ENCODE peak calls at places on chromosomes 4 and X, in ten cellular contexts. V is endothelial cell of umbilical vein, Q is breast epithelium, T is tibial nerve, D is suprapubic skin, C is A549, H is transverse colon, Y is testis, I is upper lobe of left lung, R is Peyer's patch. E is an unnamed sample.
A peak's percentile ranks its signal among the peaks of the same experiment; 100 is the strongest.

GRCh38 chr4:40206421-40206820 is 9.6 kb downstream of the RHOH start:
- DNase-seq in V (peak; percentile 10), Q (no peak), T (no peak), D (no peak), C (no peak), H (no peak), Y (no peak), I (no peak), R (no peak), E (no peak)

GRCh38 chr4:105426187-105426897 is 47.5 kb downstream of the PPA2 start:
- DNase-seq in V (no peak), Q (no peak), T (no peak), D (no peak), C (no peak), H (no peak), Y (no peak), I (no peak), R (no peak), E (no peak)

GRCh38 chr4:108400309-108400708 is 220.1 kb upstream of the RPL34 start:
- DNase-seq in V (no peak), Q (no peak), T (no peak), D (no peak), C (no peak), H (no peak), Y (no peak), I (no peak), R (no peak), E (no peak)

GRCh38 chr4:101238706-101239105 is 108.6 kb downstream of the PPP3CA start:
- DNase-seq in V (peak; percentile 79), Q (no peak), T (no peak), D (no peak), C (no peak), H (no peak), Y (no peak), I (no peak), R (no peak), E (no peak)

GRCh38 chr4:163540977-163541376 is 46.5 kb downstream of the TMA16 start:
- DNase-seq in V (no peak), Q (no peak), T (no peak), D (no peak), C (no peak), H (no peak), Y (no peak), I (no peak), R (no peak), E (no peak)

GRCh38 chr4:154349829-154350228 is 141.8 kb downstream of the DCHS2 start:
- DNase-seq in V (no peak), Q (no peak), T (no peak), D (no peak), C (peak; percentile 18), H (no peak), Y (no peak), I (no peak), R (no peak), E (no peak)

GRCh38 chrX:20116575-20117240 is at the start of gene MAP7D2:
- DNase-seq in V (no peak), Q (no peak), T (no peak), D (no peak), C (peak; percentile 24), H (no peak), Y (peak; percentile 14), I (no peak), R (no peak), E (no peak)

GRCh38 chr4:123430031-123430430 is 33.4 kb downstream of the SPRY1 start:
- DNase-seq in V (no peak), Q (no peak), T (no peak), D (no peak), C (no peak), H (no peak), Y (no peak), I (no peak), R (no peak), E (no peak)

GRCh38 chrX:25998687-25999086 is 139.5 kb upstream of the MAGEB18 start:
- DNase-seq in V (peak; percentile 7), Q (no peak), T (no peak), D (no peak), C (no peak), H (no peak), Y (no peak), I (no peak), R (no peak), E (no peak)

GRCh38 chr4:25351777-25352421 is 25.2 kb upstream of the ANAPC4 start:
- DNase-seq in V (peak; percentile 27), Q (no peak), T (no peak), D (no peak), C (no peak), H (no peak), Y (no peak), I (no peak), R (no peak), E (no peak)

GRCh38 chrX:129663171-129663570 is 8.4 kb upstream of the APLN start:
- DNase-seq in V (peak; percentile 25), Q (no peak), T (no peak), D (no peak), C (no peak), H (no peak), Y (no peak), I (no peak), R (no peak), E (no peak)

GRCh38 chrX:140765043-140765784 is 55.7 kb downstream of the LINC00632 start:
- DNase-seq in V (peak; percentile 32), Q (no peak), T (no peak), D (no peak), C (peak; percentile 31), H (no peak), Y (peak; percentile 13), I (no peak), R (no peak), E (no peak)

GRCh38 chr4:99563310-99564186 is at the start of gene TRMT10A:
- DNase-seq in V (peak; percentile 98), Q (peak; percentile 97), T (peak; percentile 96), D (peak; percentile 98), C (peak; percentile 96), H (peak; percentile 97), Y (peak; percentile 99), I (peak; percentile 99), R (peak; percentile 96), E (peak; percentile 99)
- TF ChIP-seq POLR2A in V (no peak), Q (peak; percentile 60), T (peak; percentile 61), D (no peak), C (peak; percentile 22), H (peak; percentile 85), Y (no peak), I (peak; percentile 54), R (peak; percentile 60), E (peak; percentile 83)

GRCh38 chr4:139170932-139171331 is 6.1 kb downstream of the ELF2 start:
- DNase-seq in V (no peak), Q (no peak), T (no peak), D (no peak), C (no peak), H (no peak), Y (no peak), I (no peak), R (no peak), E (no peak)
- H3K4me1 ChIP-seq in V (peaks cover 7% of the 10 kb centered on the region), Q (no peaks in the 10 kb centered on the region), T (no peaks in the 10 kb centered on the region), D (peaks cover 36% of the 10 kb centered on the region), C (peaks cover 36% of the 10 kb centered on the region), H (peaks cover 15% of the 10 kb centered on the region), Y (peaks cover 8% of the 10 kb centered on the region), I (peaks cover 30% of the 10 kb centered on the region), R (no peaks in the 10 kb centered on the region), E (peaks cover 19% of the 10 kb centered on the region)

DNA sequence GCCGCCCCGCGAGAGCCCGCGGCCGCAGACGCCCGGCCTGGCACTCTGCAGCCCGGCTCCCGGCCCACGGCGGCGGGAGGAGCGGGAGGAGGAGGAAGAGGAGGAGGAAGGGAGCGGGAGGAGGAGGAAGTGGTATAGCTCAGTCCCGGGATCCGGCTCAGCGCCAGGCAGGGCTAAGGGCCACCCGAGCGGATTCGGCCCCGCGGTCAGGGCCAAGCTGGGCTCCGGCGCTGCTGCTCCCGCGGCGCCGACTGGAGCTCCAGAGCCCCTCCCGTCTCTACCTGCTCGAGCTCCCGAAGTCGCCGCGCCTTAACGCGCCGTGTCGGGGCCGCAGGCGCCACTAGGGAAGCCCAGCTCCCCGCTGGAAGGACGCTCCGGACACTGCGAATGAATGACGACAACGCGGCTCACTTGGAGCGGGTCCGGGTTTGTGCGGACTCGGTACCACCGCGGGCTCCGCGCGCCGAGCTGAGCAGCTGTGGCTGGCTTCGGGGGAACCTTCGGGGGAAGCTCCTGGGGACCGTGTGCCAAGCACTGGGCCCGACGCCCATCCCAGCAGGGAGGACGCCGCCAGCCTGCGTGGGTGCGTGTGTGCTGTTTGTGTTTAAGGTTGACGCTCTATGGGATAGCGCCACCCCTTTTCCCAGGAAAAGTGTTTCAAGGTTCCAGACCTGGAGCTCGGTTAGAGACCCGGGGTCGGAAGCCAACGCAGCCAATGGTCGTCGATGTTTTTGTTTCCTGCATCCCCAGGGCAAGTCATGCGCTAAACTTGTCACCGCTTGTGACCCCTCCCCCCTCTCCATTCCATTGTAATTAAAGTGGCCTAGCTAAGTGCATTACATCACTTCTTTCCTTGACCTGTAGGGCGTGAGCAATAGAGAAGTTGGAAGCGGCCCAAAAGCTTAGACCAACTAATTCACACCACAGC is at the start of gene TBC1D9:
- DNase-seq in V (peak; percentile 97), Q (peak; percentile 94), T (peak; percentile 81), D (peak; percentile 84), C (peak; percentile 77), H (peak; percentile 84), Y (peak; percentile 89), I (peak; percentile 92), R (peak; percentile 88), E (peak; percentile 88)
- TF ChIP-seq CTCF in V (peak; percentile 4), Q (peak; percentile 62), T (no peak), D (no peak), C (peak; percentile 26), H (peak; percentile 56), Y (no peak), I (peak; percentile 41), R (peak; percentile 39), E (no peak)

DNA sequence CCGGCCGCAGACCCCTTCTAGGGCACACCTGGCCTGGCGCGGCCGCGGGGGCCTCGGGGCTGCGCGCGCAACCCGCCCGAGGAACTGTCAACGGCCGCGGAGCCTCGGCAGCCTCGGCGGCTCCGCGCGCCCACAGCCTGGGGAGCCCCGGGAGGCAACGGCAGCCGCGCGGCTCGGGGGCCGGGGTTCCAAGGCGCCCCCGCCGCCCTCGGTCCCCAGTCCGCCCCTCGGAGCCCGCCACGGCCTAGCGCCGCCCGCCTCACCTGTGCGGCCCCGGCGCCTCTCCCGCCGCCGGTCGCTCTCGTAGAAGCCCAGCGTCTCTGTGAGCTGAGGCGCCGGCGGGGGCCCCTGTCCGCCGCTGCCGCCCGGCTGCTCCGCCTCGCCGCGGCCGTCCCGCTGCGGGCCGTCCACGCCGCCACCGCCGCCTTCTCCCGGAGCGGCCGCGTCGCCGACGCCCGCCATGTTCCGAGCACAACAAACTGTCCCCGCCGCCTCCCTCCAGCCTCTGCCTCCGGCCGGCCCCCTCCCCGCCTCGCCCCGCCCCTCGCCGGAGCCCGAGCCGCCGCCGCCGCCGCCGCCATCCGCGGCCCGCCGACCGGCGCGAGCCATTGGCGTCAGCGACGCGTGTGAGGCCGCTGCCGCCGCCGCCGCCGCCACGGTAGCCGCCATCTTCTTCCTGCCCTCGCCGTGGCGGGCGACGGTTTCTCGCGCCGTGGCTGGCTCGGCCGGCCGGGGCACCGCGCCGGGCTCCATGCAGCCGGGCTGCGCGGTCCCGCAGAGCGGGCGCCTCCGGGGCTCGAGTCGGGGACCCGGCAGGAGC is at the start of gene TAPT1:
- DNase-seq in V (peak; percentile 54), Q (peak; percentile 52), T (peak; percentile 69), D (peak; percentile 90), C (peak; percentile 48), H (peak; percentile 87), Y (peak; percentile 86), I (peak; percentile 85), R (peak; percentile 73), E (peak; percentile 91)
- TF ChIP-seq POLR2A in V (no peak), Q (no peak), T (peak; percentile 59), D (no peak), C (peak; percentile 35), H (no peak), Y (no peak), I (peak; percentile 17), R (peak; percentile 47), E (no peak)